ENCODE peak calls at places on chromosomes 3 and 15, in four cellular contexts. Z, V, D and O are unnamed samples.

GRCh38 chr3:190968616-190969015 is 106.1 kb upstream of the GMNC start:
- DNase-seq in Z (no peak), V (no peak), D (no peak), O (no peak)

GRCh38 chr15:59570364-59570763 is 41.2 kb upstream of the GCNT3 start:
- DNase-seq in Z (no peak), V (no peak), D (no peak), O (no peak)

GRCh38 chr3:27756877-27757276 is 34.8 kb upstream of the EOMES start:
- DNase-seq in Z (no peak), V (no peak), D (no peak), O (no peak)

GRCh38 chr15:40441736-40442531 is 1.2 kb downstream of the BAHD1 start:
- DNase-seq in Z (no peak), V (peak), D (no peak), O (peak)

GRCh38 chr3:178436773-178437172 is 99.5 kb upstream of the KCNMB2 start:
- DNase-seq in Z (no peak), V (peak), D (no peak), O (no peak)

GRCh38 chr3:158539414-158540014 is 31.5 kb upstream of the MLF1 start:
- DNase-seq in Z (peak), V (peak), D (no peak), O (peak)

GRCh38 chr3:27335571-27335970 is 33.6 kb downstream of the NEK10 start:
- DNase-seq in Z (peak), V (no peak), D (no peak), O (no peak)

GRCh38 chr3:78905700-78906099 is 862.1 kb downstream of the ROBO1 start:
- DNase-seq in Z (no peak), V (no peak), D (no peak), O (no peak)

GRCh38 chr15:64883997-64884511 is 27.6 kb upstream of the ANKDD1A start:
- DNase-seq in Z (no peak), V (no peak), D (peak), O (no peak)

GRCh38 chr3:69048990-69049389 is 3.1 kb downstream of the TMF1 start:
- DNase-seq in Z (no peak), V (no peak), D (no peak), O (no peak)

GRCh38 chr15:70236306-70237103 is 138.8 kb upstream of the TLE3 start:
- DNase-seq in Z (no peak), V (no peak), D (no peak), O (no peak)

GRCh38 chr3:114411292-114411691 is 117.5 kb downstream of the TIGIT start:
- DNase-seq in Z (no peak), V (no peak), D (no peak), O (no peak)

GRCh38 chr3:138314751-138315150 is 14.9 kb downstream of the NME9 start:
- DNase-seq in Z (no peak), V (no peak), D (no peak), O (no peak)

GRCh38 chr3:29382399-29382798 is 101.5 kb downstream of the RBMS3 start:
- DNase-seq in Z (no peak), V (no peak), D (no peak), O (no peak)

GRCh38 chr3:50068134-50068533 is 20.6 kb upstream of the RBM5 start:
- DNase-seq in Z (no peak), V (no peak), D (no peak), O (no peak)

GRCh38 chr3:64354221-64354620 is 129.0 kb upstream of the PRICKLE2 start:
- DNase-seq in Z (no peak), V (no peak), D (no peak), O (no peak)

GRCh38 chr15:62770752-62771151 is 271.8 kb upstream of the TPM1 start:
- DNase-seq in Z (no peak), V (no peak), D (no peak), O (no peak)

GRCh38 chr3:126151562-126152302 is 28.7 kb downstream of the ALDH1L1 start:
- DNase-seq in Z (no peak), V (no peak), D (no peak), O (peak)

GRCh38 chr3:64340636-64341240 is 115.5 kb upstream of the PRICKLE2 start:
- DNase-seq in Z (no peak), V (no peak), D (no peak), O (no peak)

GRCh38 chr15:41804920-41805666 is 22.8 kb upstream of the JMJD7 start:
- DNase-seq in Z (no peak), V (no peak), D (no peak), O (no peak)

GRCh38 chr3:49813497-49814174 is at the start of gene UBA7:
- DNase-seq in Z (peak), V (peak), D (no peak), O (no peak)

GRCh38 chr3:29644261-29644660 is 363.4 kb downstream of the RBMS3 start:
- DNase-seq in Z (no peak), V (no peak), D (no peak), O (no peak)

GRCh38 chr15:78035319-78035718 is 42.2 kb downstream of the TBC1D2B start:
- DNase-seq in Z (no peak), V (no peak), D (no peak), O (no peak)

GRCh38 chr15:66094331-66094730 is 159.2 kb downstream of the MEGF11 start:
- DNase-seq in Z (no peak), V (no peak), D (no peak), O (no peak)

GRCh38 chr15:66751579-66751978 is 49.5 kb downstream of the SMAD6 start:
- DNase-seq in Z (peak), V (no peak), D (no peak), O (no peak)

GRCh38 chr3:117278424-117279190 is 569.0 kb downstream of the TUSC7 start:
- DNase-seq in Z (peak), V (no peak), D (peak), O (peak)

GRCh38 chr3:177421176-177421782 is 224.0 kb upstream of the TBL1XR1 start:
- DNase-seq in Z (no peak), V (no peak), D (no peak), O (no peak)

GRCh38 chr3:148455098-148455497 is 242.6 kb upstream of the AGTR1 start:
- DNase-seq in Z (no peak), V (no peak), D (no peak), O (no peak)

GRCh38 chr15:79076661-79077060 is 13.9 kb downstream of the RASGRF1 start:
- DNase-seq in Z (no peak), V (no peak), D (no peak), O (no peak)

GRCh38 chr3:177899275-177900067 is 636.8 kb upstream of the KCNMB2 start:
- DNase-seq in Z (no peak), V (no peak), D (no peak), O (no peak)

GRCh38 chr3:42867138-42867537 is 8.5 kb downstream of the CYP8B1 start:
- DNase-seq in Z (no peak), V (no peak), D (no peak), O (no peak)

GRCh38 chr3:107838196-107838595 is 252.6 kb downstream of the CD47 start:
- DNase-seq in Z (no peak), V (peak), D (no peak), O (no peak)

DNA sequence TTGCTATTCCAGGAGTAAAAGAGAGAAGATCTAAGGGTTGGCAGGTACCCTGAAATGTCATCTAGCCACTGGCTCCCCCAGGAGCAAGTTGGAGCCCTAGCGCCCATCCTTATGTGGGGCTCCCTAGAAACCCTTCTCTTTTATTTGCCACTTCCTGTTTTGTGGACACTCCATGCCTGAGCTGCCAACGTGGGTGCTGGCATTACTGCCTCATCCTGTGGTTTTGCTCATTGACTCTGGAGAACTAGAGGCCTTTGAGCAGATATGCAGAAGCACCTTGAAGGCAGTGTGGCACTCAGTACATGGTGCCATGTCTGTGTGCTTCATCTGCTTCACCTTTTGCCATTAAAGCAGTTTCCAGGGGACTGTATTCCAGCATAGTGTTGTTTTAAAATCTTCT is 8.1 kb downstream of the EDEM1 start:
- DNase-seq in Z (no peak), V (no peak), D (no peak), O (no peak)
- TF ChIP-seq TARDBP in Z (no peak), V (no peak), D (no peak), O (no peak)

DNA sequence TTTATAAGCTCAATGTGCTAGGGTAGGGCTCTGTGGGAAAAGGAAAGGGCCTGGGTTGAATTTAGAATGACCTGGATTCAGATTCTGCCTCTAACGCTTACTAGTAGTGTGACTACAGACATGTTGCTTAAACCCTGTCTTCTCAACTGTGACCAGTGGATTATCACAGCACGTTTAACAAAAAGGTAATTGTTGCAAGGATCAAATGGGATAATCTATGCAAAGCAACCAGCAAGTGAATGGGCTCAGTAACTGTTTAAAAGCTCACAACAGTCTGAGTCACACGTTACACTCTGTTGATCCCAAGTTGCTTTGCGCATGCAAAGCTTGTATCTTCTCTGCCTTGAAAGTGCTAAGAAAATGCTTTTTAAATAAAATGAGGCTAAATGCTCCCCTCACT is 236.5 kb downstream of the IL20RB start:
- DNase-seq in Z (no peak), V (no peak), D (no peak), O (no peak)
- TF ChIP-seq SP1 in Z (no peak), V (no peak), D (no peak), O (no peak)

DNA sequence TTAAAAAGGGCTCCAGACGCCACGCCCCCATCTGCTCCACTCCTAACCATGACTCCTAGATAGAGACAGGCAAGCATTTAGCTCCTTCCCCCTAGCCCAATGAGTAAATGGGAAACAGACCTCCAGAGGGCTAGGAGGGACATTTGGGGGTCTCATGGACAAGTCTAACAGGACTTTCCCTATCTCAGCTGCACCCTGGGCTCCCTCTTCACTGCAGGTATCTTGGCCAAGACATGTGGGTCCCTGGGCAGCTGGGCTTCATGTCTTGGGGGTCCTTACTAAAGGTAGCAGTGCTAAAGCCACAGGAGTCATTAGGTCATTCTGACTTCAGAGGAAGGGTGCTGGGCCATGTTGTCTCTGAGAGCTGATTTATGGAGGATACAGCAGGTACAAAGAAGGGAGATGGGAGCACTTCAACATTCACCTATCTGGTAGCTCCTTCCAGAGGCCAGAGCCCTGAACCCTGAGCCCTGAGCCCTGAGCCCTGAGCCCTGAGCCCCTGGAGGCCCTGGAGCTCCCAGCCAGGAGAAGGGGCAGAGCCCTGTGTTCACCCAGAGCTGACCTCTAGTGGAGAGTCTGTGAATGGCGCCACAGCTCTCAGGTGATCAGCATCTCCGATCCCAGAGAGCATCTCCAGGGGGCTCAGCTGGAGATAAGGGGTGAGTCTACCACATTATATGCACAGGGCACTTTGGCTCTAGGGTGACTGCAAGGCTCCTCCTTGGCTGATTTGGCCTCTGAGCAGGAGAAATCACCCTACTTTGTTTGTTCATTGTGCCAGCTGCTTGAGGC is 40.1 kb upstream of the EPHB1 start:
- DNase-seq in Z (peak), V (peak), D (no peak), O (peak)
- TF ChIP-seq TARDBP in Z (no peak), V (no peak), D (no peak), O (no peak)

GRCh38 chr15:93656041-93656440 is 567.0 kb upstream of the RGMA start:
- DNase-seq in Z (no peak), V (no peak), D (no peak), O (no peak)
- TF ChIP-seq SP1 in Z (no peak), V (no peak), D (no peak), O (no peak)

DNA sequence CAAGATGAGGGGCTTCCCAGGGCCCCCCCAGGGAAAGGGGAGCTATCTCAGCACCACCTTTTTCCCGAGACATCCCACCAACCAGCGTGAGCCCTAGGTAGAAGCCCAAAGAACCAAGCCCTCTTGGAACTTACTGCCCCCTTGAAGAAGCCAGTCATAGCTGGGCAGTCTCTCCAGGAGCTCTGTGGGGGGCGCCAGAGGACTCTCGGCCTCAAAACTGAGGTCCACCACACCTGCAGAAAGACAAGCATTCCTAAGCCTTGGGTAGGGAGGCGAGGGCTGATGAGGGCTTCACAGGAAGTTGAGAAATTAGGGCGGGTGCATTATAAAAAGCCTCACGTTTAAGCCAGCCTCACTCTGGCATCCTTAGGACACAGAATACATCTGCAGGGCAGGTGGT is 9.0 kb downstream of the SSUH2 start:
- DNase-seq in Z (no peak), V (no peak), D (no peak), O (no peak)
- TF ChIP-seq TARDBP in Z (no peak), V (no peak), D (no peak), O (no peak)

DNA sequence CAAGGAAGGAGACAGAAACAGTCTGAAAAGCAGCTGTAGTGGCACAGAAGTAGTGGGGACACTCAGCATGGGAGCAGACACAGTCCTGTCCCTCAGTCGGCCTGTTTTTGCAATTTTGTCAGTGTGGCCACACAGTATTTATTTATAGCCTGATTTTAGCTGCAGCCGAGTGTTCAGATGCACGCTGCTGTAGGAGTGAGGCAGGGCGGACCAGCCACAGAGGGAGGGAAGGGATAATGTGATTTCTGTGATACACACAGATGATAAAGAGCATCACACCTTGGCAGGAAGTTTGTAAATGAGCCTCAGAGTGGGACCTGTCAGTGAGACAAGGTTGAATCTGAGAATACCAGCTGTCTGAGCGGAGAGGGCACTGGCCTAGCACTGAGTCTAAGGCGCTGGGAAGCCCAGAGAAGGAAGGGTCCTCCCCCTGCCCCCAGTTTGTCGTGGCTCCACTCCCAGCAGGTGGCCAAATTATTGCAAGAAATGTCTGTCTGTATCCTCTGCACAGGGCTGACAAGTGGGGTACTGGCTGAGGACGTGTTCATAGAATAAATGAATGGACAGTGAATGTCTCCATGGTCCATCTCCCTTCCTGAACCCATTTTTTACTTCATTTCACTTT is 3.8 kb downstream of the PSTPIP1 start:
- DNase-seq in Z (no peak), V (no peak), D (no peak), O (no peak)
- TF ChIP-seq SP1 in Z (no peak), V (no peak), D (no peak), O (no peak)

GRCh38 chr3:156183396-156183795 is 63.0 kb downstream of the KCNAB1 start:
- DNase-seq in Z (no peak), V (no peak), D (no peak), O (no peak)

GRCh38 chr3:156181509-156181908 is 61.1 kb downstream of the KCNAB1 start:
- DNase-seq in Z (no peak), V (no peak), D (no peak), O (no peak)

GRCh38 chr3:156176629-156177210 is 56.3 kb downstream of the KCNAB1 start:
- DNase-seq in Z (no peak), V (no peak), D (no peak), O (no peak)

GRCh38 chr3:156176048-156176447 is 55.7 kb downstream of the KCNAB1 start:
- DNase-seq in Z (peak), V (no peak), D (no peak), O (no peak)

DNA sequence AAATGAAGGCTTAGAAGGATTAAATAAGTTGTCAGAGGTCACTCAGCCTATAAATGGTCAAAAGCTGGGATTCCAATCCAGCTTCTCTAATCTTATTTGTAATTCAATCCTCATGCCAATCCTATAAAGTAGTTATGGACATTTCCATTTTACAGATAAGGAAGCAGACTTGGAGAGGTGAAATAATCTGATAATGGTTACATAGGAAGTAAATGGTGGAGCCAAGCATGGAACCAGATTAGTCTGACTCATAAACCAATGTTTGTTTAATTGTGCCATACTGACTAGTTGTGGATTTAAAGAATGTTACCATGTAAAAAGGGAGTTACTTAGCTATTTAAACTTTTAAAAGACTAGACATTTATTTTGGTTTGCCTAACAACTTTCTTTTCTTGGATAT is 59.7 kb downstream of the KCNAB1 start:
- DNase-seq in Z (no peak), V (no peak), D (no peak), O (no peak)
- TF ChIP-seq TARDBP in Z (no peak), V (no peak), D (no peak), O (no peak)